ENCODE peak calls at places on chromosomes 1 and 21, in six cellular contexts. One of them, this sample, is unnamed.

GRCh38 chr1:239274242-239274830 is 112.0 kb upstream of the CHRM3 start:
- DNase-seq in thoracic aorta: no peak
- DNase-seq in brain microvascular endothelial cell: no peak
- DNase-seq in AG04450: no peak
- DNase-seq in mammary epithelial cell: no peak
- DNase-seq in endodermal cell: no peak
- DNase-seq in this sample: no peak

GRCh38 chr1:156476501-156477298 is 23.9 kb downstream of the MEF2D start:
- DNase-seq in thoracic aorta: no peak
- DNase-seq in brain microvascular endothelial cell: peak
- DNase-seq in AG04450: peak
- DNase-seq in mammary epithelial cell: peak
- DNase-seq in endodermal cell: peak
- DNase-seq in this sample: no peak

GRCh38 chr1:179709841-179710329 is 33.2 kb upstream of the FAM163A start:
- DNase-seq in thoracic aorta: no peak
- DNase-seq in brain microvascular endothelial cell: peak
- DNase-seq in AG04450: no peak
- DNase-seq in mammary epithelial cell: peak
- DNase-seq in endodermal cell: no peak
- DNase-seq in this sample: peak

GRCh38 chr1:50505427-50505826 is 82.2 kb upstream of the DMRTA2 start:
- DNase-seq in thoracic aorta: no peak
- DNase-seq in brain microvascular endothelial cell: no peak
- DNase-seq in AG04450: no peak
- DNase-seq in mammary epithelial cell: no peak
- DNase-seq in endodermal cell: no peak
- DNase-seq in this sample: no peak

GRCh38 chr1:33298623-33299277 is 22.1 kb downstream of the A3GALT2 start:
- DNase-seq in thoracic aorta: no peak
- DNase-seq in brain microvascular endothelial cell: peak
- DNase-seq in AG04450: no peak
- DNase-seq in mammary epithelial cell: peak
- DNase-seq in endodermal cell: peak
- DNase-seq in this sample: no peak

GRCh38 chr1:162605225-162605927 is 26.9 kb upstream of the DDR2 start:
- DNase-seq in thoracic aorta: no peak
- DNase-seq in brain microvascular endothelial cell: peak
- DNase-seq in AG04450: peak
- DNase-seq in mammary epithelial cell: peak
- DNase-seq in endodermal cell: no peak
- DNase-seq in this sample: peak

GRCh38 chr1:23423415-23424170 is 955 bp downstream of the TCEA3 start:
- DNase-seq in thoracic aorta: no peak
- DNase-seq in brain microvascular endothelial cell: no peak
- DNase-seq in AG04450: no peak
- DNase-seq in mammary epithelial cell: no peak
- DNase-seq in endodermal cell: peak
- DNase-seq in this sample: no peak

GRCh38 chr1:9413143-9413876 is 120.6 kb downstream of the SPSB1 start:
- DNase-seq in thoracic aorta: peak
- DNase-seq in brain microvascular endothelial cell: peak
- DNase-seq in AG04450: peak
- DNase-seq in mammary epithelial cell: peak
- DNase-seq in endodermal cell: peak
- DNase-seq in this sample: peak

GRCh38 chr1:159943908-159944622 is 1.3 kb downstream of the IGSF9 start:
- DNase-seq in thoracic aorta: no peak
- DNase-seq in brain microvascular endothelial cell: no peak
- DNase-seq in AG04450: no peak
- DNase-seq in mammary epithelial cell: peak
- DNase-seq in endodermal cell: peak
- DNase-seq in this sample: peak

GRCh38 chr1:41420877-41421276 is 59.6 kb downstream of the FOXO6 start:
- DNase-seq in thoracic aorta: no peak
- DNase-seq in brain microvascular endothelial cell: no peak
- DNase-seq in AG04450: no peak
- DNase-seq in mammary epithelial cell: no peak
- DNase-seq in endodermal cell: no peak
- DNase-seq in this sample: no peak

GRCh38 chr1:210250665-210250997 is 18.0 kb downstream of the SERTAD4 start:
- DNase-seq in thoracic aorta: no peak
- DNase-seq in brain microvascular endothelial cell: no peak
- DNase-seq in AG04450: no peak
- DNase-seq in mammary epithelial cell: no peak
- DNase-seq in endodermal cell: peak
- DNase-seq in this sample: no peak

GRCh38 chr1:24151175-24151533 is 8.2 kb upstream of the IL22RA1 start:
- DNase-seq in thoracic aorta: no peak
- DNase-seq in brain microvascular endothelial cell: no peak
- DNase-seq in AG04450: no peak
- DNase-seq in mammary epithelial cell: peak
- DNase-seq in endodermal cell: peak
- DNase-seq in this sample: peak

GRCh38 chr21:46099476-46099875 is 1.6 kb downstream of the COL6A2 start:
- DNase-seq in thoracic aorta: peak
- DNase-seq in brain microvascular endothelial cell: no peak
- DNase-seq in AG04450: no peak
- DNase-seq in mammary epithelial cell: no peak
- DNase-seq in endodermal cell: peak
- DNase-seq in this sample: no peak

GRCh38 chr1:230403442-230403841 is 22.7 kb downstream of the PGBD5 start:
- DNase-seq in thoracic aorta: no peak
- DNase-seq in brain microvascular endothelial cell: no peak
- DNase-seq in AG04450: no peak
- DNase-seq in mammary epithelial cell: no peak
- DNase-seq in endodermal cell: peak
- DNase-seq in this sample: no peak

GRCh38 chr1:31436596-31437432 is 23.8 kb downstream of the SERINC2 start:
- DNase-seq in thoracic aorta: no peak
- DNase-seq in brain microvascular endothelial cell: no peak
- DNase-seq in AG04450: no peak
- DNase-seq in mammary epithelial cell: no peak
- DNase-seq in endodermal cell: no peak
- DNase-seq in this sample: no peak

GRCh38 chr1:56532359-56532696 is 47.0 kb downstream of the PLPP3 start:
- DNase-seq in thoracic aorta: no peak
- DNase-seq in brain microvascular endothelial cell: no peak
- DNase-seq in AG04450: peak
- DNase-seq in mammary epithelial cell: no peak
- DNase-seq in endodermal cell: no peak
- DNase-seq in this sample: no peak

GRCh38 chr1:3668585-3669300 is 16.4 kb downstream of the TP73 start:
- DNase-seq in thoracic aorta: no peak
- DNase-seq in brain microvascular endothelial cell: no peak
- DNase-seq in AG04450: no peak
- DNase-seq in mammary epithelial cell: peak
- DNase-seq in endodermal cell: peak
- DNase-seq in this sample: no peak

GRCh38 chr1:15916417-15916816 is 59.5 kb downstream of the ZBTB17 start:
- DNase-seq in thoracic aorta: no peak
- DNase-seq in brain microvascular endothelial cell: peak
- DNase-seq in AG04450: no peak
- DNase-seq in mammary epithelial cell: peak
- DNase-seq in endodermal cell: no peak
- DNase-seq in this sample: peak

GRCh38 chr1:229410692-229411433 is 23.0 kb downstream of the ACTA1 start:
- DNase-seq in thoracic aorta: peak
- DNase-seq in brain microvascular endothelial cell: peak
- DNase-seq in AG04450: no peak
- DNase-seq in mammary epithelial cell: peak
- DNase-seq in endodermal cell: peak
- DNase-seq in this sample: peak

GRCh38 chr1:218671573-218671972 is 326.4 kb downstream of the TGFB2 start:
- DNase-seq in thoracic aorta: no peak
- DNase-seq in brain microvascular endothelial cell: no peak
- DNase-seq in AG04450: no peak
- DNase-seq in mammary epithelial cell: no peak
- DNase-seq in endodermal cell: no peak
- DNase-seq in this sample: no peak

GRCh38 chr1:11650331-11650991 is 3.8 kb downstream of the FBXO2 start:
- DNase-seq in thoracic aorta: peak
- DNase-seq in brain microvascular endothelial cell: peak
- DNase-seq in AG04450: peak
- DNase-seq in mammary epithelial cell: no peak
- DNase-seq in endodermal cell: peak
- DNase-seq in this sample: no peak

GRCh38 chr1:84972377-84972987 is 24.4 kb downstream of the MCOLN2 start:
- DNase-seq in thoracic aorta: no peak
- DNase-seq in brain microvascular endothelial cell: no peak
- DNase-seq in AG04450: no peak
- DNase-seq in mammary epithelial cell: no peak
- DNase-seq in endodermal cell: no peak
- DNase-seq in this sample: no peak
- H3K27ac ChIP-seq in thoracic aorta: no peak
- H3K27ac ChIP-seq in brain microvascular endothelial cell: no peak
- H3K27ac ChIP-seq in AG04450: no peak
- H3K27ac ChIP-seq in mammary epithelial cell: no peak
- H3K27ac ChIP-seq in endodermal cell: no peak
- H3K27ac ChIP-seq in this sample: no peak

DNA sequence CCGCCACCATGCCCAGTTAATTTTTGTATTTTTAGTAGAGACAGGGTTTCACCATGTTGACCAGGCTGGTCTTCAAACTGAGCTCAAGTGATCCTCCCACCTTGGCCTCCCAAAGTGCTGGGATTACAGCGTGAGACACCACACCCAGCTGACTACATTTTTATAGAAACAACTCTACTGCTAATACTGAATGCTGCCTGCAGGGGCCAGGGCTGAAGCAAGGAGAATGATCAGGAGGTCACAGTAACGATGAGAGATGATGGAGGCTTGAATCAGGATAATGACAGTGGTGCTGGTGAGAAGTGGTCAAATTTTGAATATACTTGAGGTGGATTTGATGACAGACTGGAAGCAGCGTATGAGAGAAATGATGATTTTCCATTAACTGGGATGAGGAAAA is 33.3 kb downstream of the ODF2L start:
- DNase-seq in thoracic aorta: no peak
- DNase-seq in brain microvascular endothelial cell: no peak
- DNase-seq in AG04450: no peak
- DNase-seq in mammary epithelial cell: no peak
- DNase-seq in endodermal cell: no peak
- DNase-seq in this sample: no peak
- TF ChIP-seq CTCF in thoracic aorta: no peak
- TF ChIP-seq CTCF in brain microvascular endothelial cell: peak
- TF ChIP-seq CTCF in AG04450: no peak
- TF ChIP-seq CTCF in mammary epithelial cell: no peak
- TF ChIP-seq CTCF in endodermal cell: peak
- TF ChIP-seq CTCF in this sample: no peak

GRCh38 chr1:237760981-237761380 is 129.7 kb downstream of the ZP4 start:
- DNase-seq in thoracic aorta: no peak
- DNase-seq in brain microvascular endothelial cell: no peak
- DNase-seq in AG04450: no peak
- DNase-seq in mammary epithelial cell: peak
- DNase-seq in endodermal cell: no peak
- DNase-seq in this sample: peak
- H3K27ac ChIP-seq in thoracic aorta: no peak
- H3K27ac ChIP-seq in brain microvascular endothelial cell: no peak
- H3K27ac ChIP-seq in AG04450: no peak
- H3K27ac ChIP-seq in mammary epithelial cell: no peak
- H3K27ac ChIP-seq in endodermal cell: no peak
- H3K27ac ChIP-seq in this sample: no peak

GRCh38 chr1:51926171-51926812 is 47.8 kb upstream of the NRDC start:
- DNase-seq in thoracic aorta: no peak
- DNase-seq in brain microvascular endothelial cell: peak
- DNase-seq in AG04450: no peak
- DNase-seq in mammary epithelial cell: peak
- DNase-seq in endodermal cell: peak
- DNase-seq in this sample: no peak
- TF ChIP-seq CTCF in thoracic aorta: no peak
- TF ChIP-seq CTCF in brain microvascular endothelial cell: peak
- TF ChIP-seq CTCF in AG04450: peak
- TF ChIP-seq CTCF in mammary epithelial cell: peak
- TF ChIP-seq CTCF in endodermal cell: peak
- TF ChIP-seq CTCF in this sample: peak

GRCh38 chr1:37354876-37355275 is 119.5 kb upstream of the ZC3H12A start:
- DNase-seq in thoracic aorta: no peak
- DNase-seq in brain microvascular endothelial cell: no peak
- DNase-seq in AG04450: no peak
- DNase-seq in mammary epithelial cell: no peak
- DNase-seq in endodermal cell: no peak
- DNase-seq in this sample: no peak

GRCh38 chr1:37358992-37359391 is 115.4 kb upstream of the ZC3H12A start:
- DNase-seq in thoracic aorta: no peak
- DNase-seq in brain microvascular endothelial cell: no peak
- DNase-seq in AG04450: no peak
- DNase-seq in mammary epithelial cell: no peak
- DNase-seq in endodermal cell: no peak
- DNase-seq in this sample: no peak

GRCh38 chr1:37353871-37354270 is 120.5 kb upstream of the ZC3H12A start:
- DNase-seq in thoracic aorta: no peak
- DNase-seq in brain microvascular endothelial cell: no peak
- DNase-seq in AG04450: no peak
- DNase-seq in mammary epithelial cell: no peak
- DNase-seq in endodermal cell: no peak
- DNase-seq in this sample: no peak
- H3K27ac ChIP-seq in thoracic aorta: no peak
- H3K27ac ChIP-seq in brain microvascular endothelial cell: no peak
- H3K27ac ChIP-seq in AG04450: no peak
- H3K27ac ChIP-seq in mammary epithelial cell: no peak
- H3K27ac ChIP-seq in endodermal cell: no peak
- H3K27ac ChIP-seq in this sample: no peak

DNA sequence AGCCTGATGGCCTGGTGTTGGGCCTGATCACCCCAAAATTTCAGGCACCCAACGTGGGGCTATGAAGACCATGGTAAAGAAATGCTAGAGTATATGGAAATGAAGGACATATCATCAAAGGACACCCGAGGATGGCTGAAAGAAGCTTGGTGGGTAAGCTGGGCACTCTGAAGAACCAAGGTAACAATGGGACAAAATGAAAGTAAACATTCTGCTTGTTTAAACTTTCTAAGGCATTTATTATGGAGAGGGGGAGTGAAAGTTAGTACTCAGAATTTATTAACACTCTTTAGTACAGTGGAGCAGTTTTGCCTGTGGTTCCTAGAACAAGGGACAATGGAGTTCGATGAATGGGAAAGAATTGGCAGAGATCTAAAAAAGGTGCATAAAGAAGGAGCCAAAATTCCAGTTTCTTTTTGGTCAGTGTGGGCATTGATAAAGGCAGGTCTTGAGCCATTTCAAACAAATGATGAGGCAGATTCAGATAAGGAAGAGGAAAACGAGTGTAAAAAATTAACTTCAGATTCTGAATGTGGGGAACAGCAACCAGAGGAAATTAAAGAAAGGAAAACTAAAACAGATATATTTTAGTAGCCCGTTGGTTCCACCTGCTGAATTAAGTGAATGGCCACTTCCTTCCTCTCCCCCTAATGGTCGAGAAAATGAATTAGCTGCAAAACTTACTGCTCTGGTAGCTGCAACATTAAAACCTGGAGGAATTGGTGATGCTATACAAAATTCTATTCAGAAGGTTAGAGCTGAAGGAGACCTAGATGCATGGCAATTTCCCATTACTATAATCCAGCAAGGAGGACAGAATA is 8.4 kb upstream of the PM20D1 start:
- DNase-seq in thoracic aorta: no peak
- DNase-seq in brain microvascular endothelial cell: no peak
- DNase-seq in AG04450: no peak
- DNase-seq in mammary epithelial cell: no peak
- DNase-seq in endodermal cell: no peak
- DNase-seq in this sample: no peak
- TF ChIP-seq CTCF in thoracic aorta: no peak
- TF ChIP-seq CTCF in brain microvascular endothelial cell: no peak
- TF ChIP-seq CTCF in AG04450: no peak
- TF ChIP-seq CTCF in mammary epithelial cell: no peak
- TF ChIP-seq CTCF in endodermal cell: no peak
- TF ChIP-seq CTCF in this sample: no peak